ENCODE peak calls at places on chromosome 22, in eight cellular contexts. One of them, this sample, is unnamed.

GRCh38 chr22:50061824-50062355 is 3.8 kb upstream of the TTLL8 start:
- DNase-seq in activated CD4-positive, alpha-beta T cell treated with anti-CD3 and anti-CD28 coated beads for 24 hours: no peak
- DNase-seq in activated T-cell treated with anti-CD3 and anti-CD28 coated beads, Interleukin-2, amount 50 U/mL, for 4 hours: no peak
- DNase-seq in body of pancreas: no peak
- DNase-seq in fibroblast of the conjunctiva: no peak
- DNase-seq in astrocyte of the cerebellum: no peak
- DNase-seq in colonic mucosa: no peak
- DNase-seq in transverse colon: no peak
- DNase-seq in this sample: no peak

GRCh38 chr22:39098026-39098425 is 982 bp downstream of the APOBEC3H start:
- DNase-seq in fibroblast of the conjunctiva: no peak
- DNase-seq in astrocyte of the cerebellum: no peak
- DNase-seq in body of pancreas: no peak
- DNase-seq in activated T-cell treated with anti-CD3 and anti-CD28 coated beads, Interleukin-2, amount 50 U/mL, for 4 hours: no peak
- DNase-seq in transverse colon: no peak
- DNase-seq in activated CD4-positive, alpha-beta T cell treated with anti-CD3 and anti-CD28 coated beads for 24 hours: no peak
- DNase-seq in colonic mucosa: no peak
- DNase-seq in this sample: no peak

GRCh38 chr22:28938286-28938833 is 55.0 kb downstream of the ZNRF3 start:
- DNase-seq in activated CD4-positive, alpha-beta T cell treated with anti-CD3 and anti-CD28 coated beads for 24 hours: no peak
- DNase-seq in body of pancreas: no peak
- DNase-seq in colonic mucosa: no peak
- DNase-seq in activated T-cell treated with anti-CD3 and anti-CD28 coated beads, Interleukin-2, amount 50 U/mL, for 4 hours: no peak
- DNase-seq in transverse colon: no peak
- DNase-seq in fibroblast of the conjunctiva: no peak
- DNase-seq in astrocyte of the cerebellum: no peak
- DNase-seq in this sample: no peak

GRCh38 chr22:32911526-32911925 is 110.0 kb downstream of the TIMP3 start:
- DNase-seq in transverse colon: no peak
- DNase-seq in body of pancreas: no peak
- DNase-seq in activated CD4-positive, alpha-beta T cell treated with anti-CD3 and anti-CD28 coated beads for 24 hours: no peak
- DNase-seq in colonic mucosa: no peak
- DNase-seq in fibroblast of the conjunctiva: no peak
- DNase-seq in astrocyte of the cerebellum: no peak
- DNase-seq in activated T-cell treated with anti-CD3 and anti-CD28 coated beads, Interleukin-2, amount 50 U/mL, for 4 hours: no peak
- DNase-seq in this sample: no peak

GRCh38 chr22:17575151-17575550 is 11.9 kb downstream of the SLC25A18 start:
- DNase-seq in colonic mucosa: no peak
- DNase-seq in astrocyte of the cerebellum: no peak
- DNase-seq in activated CD4-positive, alpha-beta T cell treated with anti-CD3 and anti-CD28 coated beads for 24 hours: no peak
- DNase-seq in activated T-cell treated with anti-CD3 and anti-CD28 coated beads, Interleukin-2, amount 50 U/mL, for 4 hours: no peak
- DNase-seq in body of pancreas: no peak
- DNase-seq in transverse colon: no peak
- DNase-seq in fibroblast of the conjunctiva: no peak
- DNase-seq in this sample: no peak

GRCh38 chr22:49307870-49308269 is 519.8 kb downstream of the BRD1 start:
- DNase-seq in body of pancreas: peak; percentile 2
- DNase-seq in fibroblast of the conjunctiva: no peak
- DNase-seq in astrocyte of the cerebellum: no peak
- DNase-seq in activated CD4-positive, alpha-beta T cell treated with anti-CD3 and anti-CD28 coated beads for 24 hours: no peak
- DNase-seq in transverse colon: peak; percentile 3
- DNase-seq in activated T-cell treated with anti-CD3 and anti-CD28 coated beads, Interleukin-2, amount 50 U/mL, for 4 hours: no peak
- DNase-seq in colonic mucosa: peak; percentile 14
- DNase-seq in this sample: no peak

GRCh38 chr22:40212126-40212525 is 34.4 kb downstream of the TNRC6B start:
- DNase-seq in transverse colon: no peak
- DNase-seq in body of pancreas: no peak
- DNase-seq in activated T-cell treated with anti-CD3 and anti-CD28 coated beads, Interleukin-2, amount 50 U/mL, for 4 hours: no peak
- DNase-seq in activated CD4-positive, alpha-beta T cell treated with anti-CD3 and anti-CD28 coated beads for 24 hours: no peak
- DNase-seq in astrocyte of the cerebellum: no peak
- DNase-seq in fibroblast of the conjunctiva: peak; percentile 62
- DNase-seq in colonic mucosa: no peak
- DNase-seq in this sample: peak; percentile 42

GRCh38 chr22:42343551-42344081 is 73.2 kb upstream of the TCF20 start:
- DNase-seq in colonic mucosa: no peak
- DNase-seq in fibroblast of the conjunctiva: no peak
- DNase-seq in activated CD4-positive, alpha-beta T cell treated with anti-CD3 and anti-CD28 coated beads for 24 hours: no peak
- DNase-seq in body of pancreas: no peak
- DNase-seq in astrocyte of the cerebellum: no peak
- DNase-seq in activated T-cell treated with anti-CD3 and anti-CD28 coated beads, Interleukin-2, amount 50 U/mL, for 4 hours: peak; percentile 23
- DNase-seq in transverse colon: no peak
- DNase-seq in this sample: no peak

GRCh38 chr22:24543068-24543675 is 11.8 kb downstream of the GUCD1 start:
- DNase-seq in colonic mucosa: no peak
- DNase-seq in body of pancreas: no peak
- DNase-seq in activated CD4-positive, alpha-beta T cell treated with anti-CD3 and anti-CD28 coated beads for 24 hours: no peak
- DNase-seq in astrocyte of the cerebellum: no peak
- DNase-seq in activated T-cell treated with anti-CD3 and anti-CD28 coated beads, Interleukin-2, amount 50 U/mL, for 4 hours: no peak
- DNase-seq in fibroblast of the conjunctiva: no peak
- DNase-seq in transverse colon: no peak
- DNase-seq in this sample: no peak

GRCh38 chr22:46661221-46661851 is 41.1 kb downstream of the GRAMD4 start:
- DNase-seq in fibroblast of the conjunctiva: no peak
- DNase-seq in body of pancreas: no peak
- DNase-seq in activated CD4-positive, alpha-beta T cell treated with anti-CD3 and anti-CD28 coated beads for 24 hours: no peak
- DNase-seq in colonic mucosa: peak; percentile 62
- DNase-seq in activated T-cell treated with anti-CD3 and anti-CD28 coated beads, Interleukin-2, amount 50 U/mL, for 4 hours: peak; percentile 64
- DNase-seq in astrocyte of the cerebellum: no peak
- DNase-seq in transverse colon: no peak
- DNase-seq in this sample: peak; percentile 52

GRCh38 chr22:38543822-38544221 is 26.2 kb downstream of the DMC1 start:
- DNase-seq in colonic mucosa: no peak
- DNase-seq in astrocyte of the cerebellum: no peak
- DNase-seq in body of pancreas: no peak
- DNase-seq in fibroblast of the conjunctiva: no peak
- DNase-seq in activated CD4-positive, alpha-beta T cell treated with anti-CD3 and anti-CD28 coated beads for 24 hours: no peak
- DNase-seq in transverse colon: no peak
- DNase-seq in activated T-cell treated with anti-CD3 and anti-CD28 coated beads, Interleukin-2, amount 50 U/mL, for 4 hours: no peak
- DNase-seq in this sample: no peak

GRCh38 chr22:39546889-39547586 is 14.5 kb upstream of the RPS19BP1 start:
- DNase-seq in colonic mucosa: no peak
- DNase-seq in astrocyte of the cerebellum: no peak
- DNase-seq in activated CD4-positive, alpha-beta T cell treated with anti-CD3 and anti-CD28 coated beads for 24 hours: no peak
- DNase-seq in body of pancreas: no peak
- DNase-seq in fibroblast of the conjunctiva: no peak
- DNase-seq in transverse colon: no peak
- DNase-seq in activated T-cell treated with anti-CD3 and anti-CD28 coated beads, Interleukin-2, amount 50 U/mL, for 4 hours: no peak
- DNase-seq in this sample: no peak

GRCh38 chr22:50569041-50569459 is 6.3 kb upstream of the SYCE3 start:
- DNase-seq in transverse colon: peak; percentile 43
- DNase-seq in astrocyte of the cerebellum: no peak
- DNase-seq in activated T-cell treated with anti-CD3 and anti-CD28 coated beads, Interleukin-2, amount 50 U/mL, for 4 hours: no peak
- DNase-seq in body of pancreas: peak; percentile 46
- DNase-seq in activated CD4-positive, alpha-beta T cell treated with anti-CD3 and anti-CD28 coated beads for 24 hours: no peak
- DNase-seq in fibroblast of the conjunctiva: no peak
- DNase-seq in colonic mucosa: no peak
- DNase-seq in this sample: no peak

GRCh38 chr22:45597460-45598192 is 74.0 kb upstream of the ATXN10 start:
- DNase-seq in activated CD4-positive, alpha-beta T cell treated with anti-CD3 and anti-CD28 coated beads for 24 hours: no peak
- DNase-seq in fibroblast of the conjunctiva: no peak
- DNase-seq in astrocyte of the cerebellum: no peak
- DNase-seq in body of pancreas: peak; percentile 27
- DNase-seq in activated T-cell treated with anti-CD3 and anti-CD28 coated beads, Interleukin-2, amount 50 U/mL, for 4 hours: no peak
- DNase-seq in colonic mucosa: no peak
- DNase-seq in transverse colon: no peak
- DNase-seq in this sample: no peak

GRCh38 chr22:32693102-32693501 is 108.4 kb upstream of the TIMP3 start:
- DNase-seq in fibroblast of the conjunctiva: no peak
- DNase-seq in activated T-cell treated with anti-CD3 and anti-CD28 coated beads, Interleukin-2, amount 50 U/mL, for 4 hours: no peak
- DNase-seq in astrocyte of the cerebellum: no peak
- DNase-seq in activated CD4-positive, alpha-beta T cell treated with anti-CD3 and anti-CD28 coated beads for 24 hours: no peak
- DNase-seq in transverse colon: no peak
- DNase-seq in body of pancreas: no peak
- DNase-seq in colonic mucosa: no peak
- DNase-seq in this sample: no peak

GRCh38 chr22:38415561-38416321 is 39.3 kb downstream of the KCNJ4 start:
- DNase-seq in activated CD4-positive, alpha-beta T cell treated with anti-CD3 and anti-CD28 coated beads for 24 hours: no peak
- DNase-seq in transverse colon: no peak
- DNase-seq in body of pancreas: no peak
- DNase-seq in astrocyte of the cerebellum: no peak
- DNase-seq in fibroblast of the conjunctiva: no peak
- DNase-seq in colonic mucosa: no peak
- DNase-seq in activated T-cell treated with anti-CD3 and anti-CD28 coated beads, Interleukin-2, amount 50 U/mL, for 4 hours: no peak
- DNase-seq in this sample: peak; percentile 58

This sample was measured in left cardiac atrium.